ENCODE peak calls at places on chromosomes 3 and 15, in eight cellular contexts. H is cardiac fibroblast; K is Calu3; Q is CD4-positive, alpha-beta T cell; S is tibial artery; Z is MCF 10A; M is adrenal gland; T is HFF-Myc. O is an unnamed sample.

GRCh38 chr3:187896664-187897063 is 151.4 kb upstream of the BCL6 start:
- DNase-seq in M (no peak), K (no peak), T (no peak), S (no peak), Z (no peak), Q (no peak), H (no peak), O (no peak)

GRCh38 chr3:42080452-42080872 is 10.7 kb upstream of the TRAK1 start:
- DNase-seq in Z (peak; percentile 84), H (peak; percentile 79), T (no peak), M (peak; percentile 54), K (peak; percentile 64), Q (no peak), S (no peak), O (no peak)

GRCh38 chr15:34610388-34610787 is 26.9 kb upstream of the GOLGA8B start:
- DNase-seq in Q (no peak), K (no peak), Z (peak; percentile 25), M (no peak), S (no peak), T (no peak), H (peak; percentile 49), O (no peak)

GRCh38 chr3:12336099-12336498 is 47.2 kb downstream of the PPARG start:
- DNase-seq in Q (no peak), M (no peak), T (no peak), H (no peak), S (no peak), K (no peak), Z (no peak), O (no peak)

GRCh38 chr3:155404486-155404885 is 111.0 kb upstream of the STRIT1 start:
- DNase-seq in T (no peak), S (no peak), Z (no peak), H (no peak), K (no peak), M (no peak), Q (no peak), O (no peak)

GRCh38 chr15:62934236-62934971 is 108.1 kb upstream of the TPM1 start:
- DNase-seq in T (no peak), S (peak; percentile 62), Q (no peak), M (no peak), H (no peak), Z (no peak), K (no peak), O (no peak)

GRCh38 chr3:107951111-107951510 is 139.7 kb downstream of the CD47 start:
- DNase-seq in K (no peak), Z (no peak), S (no peak), T (no peak), Q (no peak), M (no peak), H (peak; percentile 82), O (no peak)

GRCh38 chr3:31546152-31546551 is 13.4 kb downstream of the STT3B start:
- DNase-seq in T (no peak), H (peak; percentile 74), M (no peak), Z (no peak), Q (no peak), S (no peak), K (no peak), O (no peak)

GRCh38 chr15:75200765-75201608 is 695 bp upstream of the C15orf39 start:
- DNase-seq in Z (peak; percentile 77), M (no peak), K (peak; percentile 84), T (no peak), Q (no peak), H (peak; percentile 35), S (no peak), O (no peak)

GRCh38 chr3:128775906-128776542 is 50.0 kb downstream of the RAB7A start:
- DNase-seq in M (no peak), T (no peak), K (no peak), Q (no peak), S (no peak), H (no peak), Z (no peak), O (no peak)

GRCh38 chr3:129313983-129314756 is 35.5 kb downstream of the HMCES start:
- DNase-seq in Z (peak; percentile 7), S (no peak), Q (no peak), H (peak; percentile 41), K (no peak), M (no peak), T (no peak), O (no peak)

GRCh38 chr15:67762610-67763368 is 62.5 kb upstream of the SKOR1 start:
- DNase-seq in Z (no peak), Q (peak; percentile 4), T (peak; percentile 43), K (no peak), S (no peak), H (no peak), M (peak; percentile 29), O (no peak)

GRCh38 chr15:57656434-57656833 is 50.1 kb upstream of the POLR2M start:
- DNase-seq in M (no peak), S (no peak), T (no peak), Z (no peak), H (no peak), Q (no peak), K (no peak), O (no peak)

GRCh38 chr3:40800343-40800742 is 275.6 kb downstream of the ZNF621 start:
- DNase-seq in Q (no peak), S (peak; percentile 56), M (peak; percentile 64), K (peak; percentile 56), Z (peak; percentile 95), T (peak; percentile 56), H (peak; percentile 97), O (no peak)

GRCh38 chr3:160379628-160380214 is 19.3 kb downstream of the IFT80 start:
- DNase-seq in Q (no peak), M (no peak), Z (peak; percentile 63), K (no peak), S (no peak), T (no peak), H (no peak), O (no peak)

GRCh38 chr3:94303266-94303665 is 240.4 kb downstream of the NSUN3 start:
- DNase-seq in K (no peak), S (no peak), H (no peak), Z (no peak), Q (no peak), T (no peak), M (no peak), O (no peak)

GRCh38 chr15:39594056-39594763 is 13.3 kb downstream of the THBS1 start:
- DNase-seq in M (no peak), H (peak; percentile 25), Q (no peak), T (no peak), Z (no peak), K (no peak), S (no peak), O (no peak)

GRCh38 chr15:49627407-49627877 is 6.6 kb downstream of the DTWD1 start:
- DNase-seq in Z (peak; percentile 63), Q (no peak), H (peak; percentile 91), K (peak; percentile 5), S (no peak), M (no peak), T (peak; percentile 88), O (no peak)

GRCh38 chr15:44500555-44500954 is 36.4 kb upstream of the EIF3J start:
- DNase-seq in H (no peak), T (no peak), K (no peak), Z (no peak), M (no peak), S (no peak), Q (no peak), O (no peak)

GRCh38 chr3:106056919-106057318 is 188.1 kb upstream of the CBLB start:
- DNase-seq in Z (no peak), M (no peak), K (no peak), T (no peak), Q (no peak), S (no peak), H (no peak), O (no peak)

GRCh38 chr3:114110439-114110838 is 53.9 kb downstream of the QTRT2 start:
- DNase-seq in T (no peak), S (no peak), Q (no peak), M (no peak), Z (no peak), H (no peak), K (no peak), O (no peak)

GRCh38 chr3:109863701-109864100 is 526.4 kb upstream of the DPPA4 start:
- DNase-seq in Q (no peak), M (no peak), S (no peak), K (no peak), Z (no peak), H (no peak), T (no peak), O (no peak)
- TF ChIP-seq CTCF in Q (no peak), M (no peak), S (no peak), K (no peak), Z (no peak), H (no peak), T (no peak), O (no peak)

DNA sequence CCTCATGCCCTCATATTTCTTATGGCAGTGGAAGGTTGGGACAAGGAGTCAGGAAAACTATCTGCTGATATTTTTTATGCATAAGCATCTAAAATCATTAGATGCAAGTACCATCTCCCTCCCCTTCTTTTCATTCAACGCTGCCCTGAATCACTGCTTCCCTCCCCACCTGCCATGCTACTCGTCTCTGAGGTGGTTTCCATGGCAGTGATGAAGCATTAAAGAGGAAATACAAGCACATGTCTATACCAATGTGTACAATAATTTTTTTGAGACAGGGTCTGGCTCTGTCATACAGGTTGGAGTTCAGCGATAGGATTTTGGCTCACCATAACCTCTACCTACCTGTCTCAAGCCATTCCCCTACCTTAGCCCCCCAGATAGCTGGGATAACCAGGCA is 67.5 kb upstream of the SETMAR start:
- DNase-seq in Q (no peak), K (no peak), M (no peak), H (no peak), S (no peak), Z (no peak), T (no peak), O (no peak)
- TF ChIP-seq CTCF in Q (no peak), K (no peak), M (no peak), H (no peak), S (no peak), Z (no peak), T (no peak), O (no peak)

GRCh38 chr3:147364771-147365170 is 41.6 kb downstream of the ZIC4 start:
- DNase-seq in Z (no peak), H (no peak), S (no peak), T (no peak), K (no peak), M (no peak), Q (no peak), O (no peak)

GRCh38 chr3:147358144-147358992 is 48.0 kb downstream of the ZIC4 start:
- DNase-seq in Q (no peak), T (no peak), M (no peak), S (no peak), Z (no peak), K (no peak), H (no peak), O (no peak)

GRCh38 chr3:147360936-147361670 is 45.2 kb downstream of the ZIC4 start:
- DNase-seq in Q (no peak), M (no peak), Z (no peak), T (no peak), H (no peak), S (no peak), K (no peak), O (no peak)

GRCh38 chr3:147359177-147360062 is 46.9 kb downstream of the ZIC4 start:
- DNase-seq in Z (no peak), Q (no peak), T (no peak), S (no peak), M (no peak), K (no peak), H (no peak), O (no peak)

GRCh38 chr3:147361671-147362420 is 44.5 kb downstream of the ZIC4 start:
- DNase-seq in Z (peak; percentile 68), S (no peak), H (peak; percentile 10), T (peak; percentile 12), M (no peak), K (peak; percentile 78), Q (no peak), O (no peak)
- TF ChIP-seq CTCF in Z (peak; percentile 47), S (no peak), H (peak; percentile 42), T (peak; percentile 84), M (peak; percentile 34), K (peak; percentile 85), Q (peak; percentile 11), O (no peak)

GRCh38 chr15:99361541-99362185 is 110.4 kb downstream of the LRRC28 start:
- DNase-seq in Z (peak; percentile 38), Q (no peak), H (peak; percentile 59), T (no peak), M (no peak), S (no peak), K (no peak), O (no peak)
- TF ChIP-seq CTCF in Z (peak; percentile 35), Q (peak; percentile 32), H (peak; percentile 52), T (peak; percentile 45), M (peak; percentile 28), S (peak; percentile 29), K (peak; percentile 50), O (peak; percentile 23)